ENCODE peak calls at places on chromosomes 7 and 10, in nine cellular contexts. B is prostate gland, D is H54, K is heart left ventricle, J is testis, Y is Peyer's patch, O is NB4, Q is transverse colon, X is sigmoid colon. N is an unnamed sample.

GRCh38 chr10:95308389-95309302 is 17.8 kb upstream of the PDLIM1 start:
- DNase-seq in J (peak; percentile 16), O (peak; percentile 80), D (peak; percentile 72), X (peak; percentile 94), K (peak; percentile 62), Q (peak; percentile 90), Y (peak; percentile 88), B (peak; percentile 86), N (no peak)

GRCh38 chr7:106611911-106612310 is 49.0 kb downstream of the CCDC71L start:
- DNase-seq in Q (no peak), X (no peak), Y (no peak), B (no peak), K (no peak), O (no peak), J (no peak), D (no peak), N (no peak)

GRCh38 chr10:82358486-82359097 is 483.6 kb downstream of the NRG3 start:
- DNase-seq in D (no peak), J (no peak), Q (no peak), B (no peak), O (peak; percentile 5), X (no peak), Y (no peak), K (peak; percentile 21), N (no peak)

GRCh38 chr7:107002804-107003137 is 41.7 kb upstream of the PRKAR2B start:
- DNase-seq in J (no peak), D (no peak), Q (no peak), B (no peak), K (no peak), Y (no peak), O (no peak), X (no peak), N (no peak)

GRCh38 chr10:23151071-23151470 is 41.0 kb upstream of the PTF1A start:
- DNase-seq in Y (no peak), X (no peak), B (no peak), O (no peak), D (no peak), J (no peak), Q (no peak), K (no peak), N (no peak)

GRCh38 chr10:132030898-132031463 is 34.8 kb upstream of the JAKMIP3 start:
- DNase-seq in J (no peak), X (no peak), K (no peak), D (no peak), Q (no peak), O (no peak), B (no peak), Y (no peak), N (no peak)

GRCh38 chr10:109275970-109276369 is 647.3 kb downstream of the XPNPEP1 start:
- DNase-seq in D (no peak), Y (no peak), X (no peak), Q (no peak), J (no peak), O (no peak), K (no peak), B (no peak), N (no peak)

GRCh38 chr10:12531305-12531738 is 182.0 kb downstream of the CAMK1D start:
- DNase-seq in X (peak; percentile 76), J (peak; percentile 87), B (peak; percentile 51), Q (peak; percentile 29), K (peak; percentile 44), O (no peak), Y (no peak), D (no peak), N (no peak)

GRCh38 chr7:134782121-134782623 is 2.7 kb downstream of the CALD1 start:
- DNase-seq in B (no peak), X (no peak), Y (no peak), K (no peak), Q (no peak), D (no peak), J (no peak), O (no peak), N (no peak)

GRCh38 chr7:113710310-113711106 is 208.3 kb downstream of the PPP1R3A start:
- DNase-seq in D (peak; percentile 6), B (peak; percentile 42), O (peak; percentile 85), Y (peak; percentile 76), X (no peak), K (no peak), Q (peak; percentile 20), J (peak; percentile 70), N (peak; percentile 6)

GRCh38 chr7:43609097-43609496 is 26.2 kb downstream of the STK17A start:
- DNase-seq in D (no peak), K (no peak), Y (no peak), X (no peak), B (no peak), O (no peak), Q (no peak), J (no peak), N (no peak)

GRCh38 chr7:43615558-43616145 is 32.7 kb downstream of the STK17A start:
- DNase-seq in O (no peak), J (no peak), X (no peak), B (no peak), K (no peak), Q (no peak), Y (no peak), D (no peak), N (no peak)

GRCh38 chr7:43612128-43612527 is 29.2 kb downstream of the STK17A start:
- DNase-seq in Q (no peak), Y (no peak), X (no peak), B (no peak), O (no peak), K (no peak), J (no peak), D (no peak), N (no peak)

GRCh38 chr7:43616977-43617376 is 34.1 kb downstream of the STK17A start:
- DNase-seq in B (no peak), Q (no peak), D (no peak), J (no peak), K (no peak), X (no peak), Y (no peak), O (no peak), N (no peak)

GRCh38 chr7:43612599-43613589 is 30.0 kb downstream of the STK17A start:
- DNase-seq in K (no peak), D (no peak), X (no peak), J (no peak), Q (no peak), Y (no peak), O (no peak), B (no peak), N (peak; percentile 38)
- TF ChIP-seq POLR2A in K (no peak), D (no peak), X (no peak), J (no peak), Q (no peak), Y (no peak), O (no peak), B (no peak), N (peak; percentile 15)

GRCh38 chr7:43870316-43870715 is 999 bp upstream of the MRPS24 start:
- DNase-seq in J (no peak), O (peak; percentile 45), K (no peak), Q (no peak), D (no peak), X (no peak), Y (no peak), B (no peak), N (no peak)

GRCh38 chr7:43868681-43869017 is 668 bp downstream of the MRPS24 start:
- DNase-seq in J (no peak), D (no peak), Y (no peak), X (no peak), K (no peak), B (no peak), Q (no peak), O (no peak), N (no peak)

GRCh38 chr7:43869898-43870240 is 552 bp upstream of the MRPS24 start:
- DNase-seq in J (peak; percentile 22), K (peak; percentile 33), O (peak; percentile 90), Q (peak; percentile 26), Y (no peak), B (no peak), X (peak; percentile 85), D (peak; percentile 76), N (no peak)

GRCh38 chr7:43868181-43868580 is 1.1 kb downstream of the MRPS24 start:
- DNase-seq in Q (peak; percentile 42), Y (no peak), K (no peak), O (no peak), J (no peak), B (no peak), X (no peak), D (no peak), N (no peak)

DNA sequence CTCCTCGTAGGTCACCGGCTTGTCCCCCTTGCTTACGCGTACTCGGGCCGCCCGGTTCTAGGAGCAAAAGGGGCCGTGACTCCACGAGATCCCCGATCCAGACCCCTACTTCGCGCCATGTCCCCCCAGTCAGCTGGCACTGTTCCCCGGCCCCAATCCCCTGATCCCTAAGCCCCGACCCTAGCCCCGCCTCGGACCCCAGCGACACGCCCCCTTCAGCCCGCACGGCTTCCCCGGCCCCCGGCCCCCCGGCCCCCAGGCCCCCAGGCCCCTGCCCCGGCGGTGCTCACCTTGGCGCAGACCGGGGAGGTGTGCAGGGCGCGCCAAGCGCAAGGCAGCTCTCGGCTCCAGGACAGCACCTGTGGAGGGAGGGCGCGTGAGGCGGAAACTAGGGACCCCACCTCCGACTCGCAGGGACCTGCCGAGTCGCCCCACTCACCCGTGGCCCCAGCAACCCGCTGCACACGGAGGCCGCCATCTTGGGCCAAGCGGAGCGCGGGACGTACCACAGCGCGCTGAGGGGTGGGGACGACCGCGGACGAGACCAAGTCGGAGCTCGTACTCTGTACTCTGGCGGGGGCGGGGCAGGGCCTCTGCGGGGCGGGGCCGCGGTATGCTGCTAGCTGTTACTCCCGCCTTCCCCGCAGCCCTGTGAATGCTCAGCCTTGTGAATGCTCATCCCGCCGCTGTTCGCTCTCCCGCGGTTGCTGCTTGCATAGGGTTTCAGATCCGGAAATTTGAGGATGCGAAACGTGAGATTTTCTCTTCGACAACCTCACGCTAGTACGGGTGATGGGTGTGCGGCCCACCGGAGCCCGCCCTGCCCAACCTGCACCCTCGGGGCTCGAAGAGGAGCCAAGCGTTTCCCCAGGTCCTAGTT is at the start of gene MRPS24:
- DNase-seq in J (peak; percentile 97), Q (peak; percentile 96), B (peak; percentile 94), K (peak; percentile 97), D (peak; percentile 98), O (peak; percentile 98), Y (peak; percentile 98), X (peak; percentile 97), N (peak; percentile 94)
- TF ChIP-seq POLR2A in J (no peak), Q (peak; percentile 54), B (peak; percentile 57), K (no peak), D (peak; percentile 98), O (peak; percentile 92), Y (peak; percentile 15), X (peak; percentile 35), N (peak; percentile 86)

DNA sequence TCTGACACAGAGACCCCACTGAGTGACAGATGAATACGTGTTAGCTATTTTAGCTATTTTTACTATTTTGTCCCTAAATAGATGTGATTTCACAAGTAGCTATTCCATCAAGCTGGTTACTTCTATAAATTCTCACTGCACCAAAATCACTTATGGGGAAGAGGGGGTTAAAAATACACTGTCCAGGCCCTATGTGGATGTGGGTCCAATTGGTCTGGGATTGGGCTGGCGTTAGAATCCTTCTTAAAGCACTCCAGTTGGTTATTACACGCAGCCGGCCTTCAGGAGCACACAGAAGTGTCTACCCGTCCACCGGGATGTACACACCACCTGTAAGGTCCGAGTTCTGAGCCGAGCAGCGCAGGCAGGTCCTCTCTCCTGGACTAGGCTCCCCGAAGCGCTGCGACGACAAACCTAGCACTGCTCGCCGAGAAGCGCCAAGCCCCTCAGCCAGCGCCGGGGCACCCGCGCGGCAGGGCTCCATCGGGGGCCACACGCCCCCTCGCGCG is 222.3 kb upstream of the MKLN1 start:
- DNase-seq in J (peak; percentile 62), O (no peak), X (peak; percentile 77), B (peak; percentile 37), D (no peak), Y (no peak), Q (no peak), K (no peak), N (no peak)
- TF ChIP-seq POLR2A in J (no peak), O (no peak), X (no peak), B (no peak), D (no peak), Y (no peak), Q (no peak), K (no peak), N (no peak)

GRCh38 chr7:26346611-26347200 is 55.0 kb downstream of the SNX10 start:
- DNase-seq in D (peak; percentile 92), K (no peak), B (peak; percentile 53), J (no peak), X (no peak), O (no peak), Q (peak; percentile 47), Y (no peak), N (no peak)
- TF ChIP-seq POLR2A in D (no peak), K (no peak), B (no peak), J (no peak), X (no peak), O (no peak), Q (peak; percentile 46), Y (no peak), N (no peak)